ENCODE peak calls at places on chromosomes 11 and 22, in six cellular contexts. E, I, Y, D, G and T are unnamed samples.
A peak's percentile ranks its signal among the peaks of the same experiment; 100 is the strongest.

GRCh38 chr22:19720150-19720827 is 3.0 kb upstream of the GP1BB start:
- DNase-seq in E (no peak), G (peak; percentile 9), D (no peak), I (no peak), Y (no peak), T (no peak)

GRCh38 chr11:66142370-66143263 is 72.5 kb downstream of the PACS1 start:
- DNase-seq in D (no peak), E (no peak), G (no peak), Y (no peak), I (no peak), T (no peak)

GRCh38 chr11:2093575-2094353 is 45.4 kb downstream of the IGF2 start:
- DNase-seq in D (no peak), E (peak; percentile 81), I (no peak), Y (no peak), G (peak; percentile 69), T (no peak)

GRCh38 chr22:30837531-30837930 is 131.0 kb downstream of the MORC2 start:
- DNase-seq in Y (no peak), D (no peak), E (peak; percentile 23), I (no peak), G (no peak), T (peak; percentile 49)

GRCh38 chr11:116916052-116916451 is 78.6 kb upstream of the APOA1 start:
- DNase-seq in D (no peak), Y (no peak), I (no peak), E (no peak), G (no peak), T (no peak)

GRCh38 chr11:1341928-1342524 is 32.6 kb upstream of the TOLLIP start:
- DNase-seq in I (no peak), D (no peak), E (no peak), G (no peak), Y (no peak), T (no peak)

GRCh38 chr22:33811686-33812085 is 108.6 kb downstream of the LARGE1 start:
- DNase-seq in D (no peak), I (no peak), E (peak; percentile 71), G (peak; percentile 23), Y (no peak), T (no peak)

GRCh38 chr11:70736461-70736860 is 338.1 kb downstream of the CTTN start:
- DNase-seq in E (no peak), I (no peak), D (no peak), G (no peak), Y (no peak), T (no peak)

GRCh38 chr11:117143390-117143789 is 697 bp upstream of the PAFAH1B2 start:
- DNase-seq in G (peak; percentile 30), Y (no peak), E (peak; percentile 72), I (no peak), D (peak; percentile 55), T (no peak)

GRCh38 chr11:76629853-76630599 is 40.5 kb downstream of the LRRC32 start:
- DNase-seq in D (peak; percentile 58), G (peak; percentile 74), I (no peak), E (peak; percentile 92), Y (no peak), T (no peak)

GRCh38 chr22:32389685-32390084 is 22.4 kb downstream of the RTCB start:
- DNase-seq in I (peak; percentile 54), Y (peak; percentile 38), G (no peak), D (no peak), E (no peak), T (no peak)

GRCh38 chr11:70233511-70233919 is 30.4 kb downstream of the FADD start:
- DNase-seq in G (no peak), Y (no peak), D (no peak), E (no peak), I (no peak), T (no peak)

GRCh38 chr22:29043906-29044575 is 17.6 kb downstream of the C22orf31 start:
- DNase-seq in E (no peak), Y (no peak), D (no peak), I (no peak), G (no peak), T (no peak)

GRCh38 chr11:1310772-1311468 is 1.5 kb upstream of the TOLLIP start:
- DNase-seq in I (no peak), E (no peak), G (peak; percentile 22), Y (no peak), D (no peak), T (no peak)

GRCh38 chr11:93491941-93492340 is 51.2 kb downstream of the SMCO4 start:
- DNase-seq in D (no peak), G (no peak), E (no peak), I (no peak), Y (no peak), T (no peak)

GRCh38 chr11:31702966-31703365 is 108.2 kb downstream of the PAX6 start:
- DNase-seq in E (no peak), G (no peak), D (no peak), I (peak; percentile 20), Y (no peak), T (no peak)

GRCh38 chr11:221539-221938 is 14.0 kb downstream of the RIC8A start:
- DNase-seq in Y (no peak), I (no peak), D (no peak), G (no peak), E (no peak), T (no peak)

DNA sequence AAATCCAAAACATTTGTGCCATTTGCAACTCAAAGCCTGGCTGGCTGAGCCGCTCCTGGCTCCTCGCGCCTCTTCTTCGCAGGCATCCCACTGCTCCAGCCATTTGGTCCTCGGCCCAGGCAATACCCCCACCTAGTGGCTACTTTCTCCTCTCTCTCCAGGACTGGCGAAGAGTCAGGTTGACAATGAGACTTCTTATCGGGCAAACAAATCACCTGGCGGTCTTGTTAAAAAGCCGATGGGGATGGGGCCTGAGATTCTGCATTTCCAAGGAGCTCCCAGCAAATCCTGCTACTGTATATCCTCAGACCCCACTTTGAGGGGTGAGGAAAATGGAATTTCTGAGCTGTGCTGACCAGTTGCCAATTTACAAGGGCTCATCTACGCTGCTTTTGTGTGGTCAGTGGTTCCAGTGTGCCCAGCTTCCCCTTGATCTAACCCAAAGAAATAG is 89.0 kb downstream of the ISX start:
- DNase-seq in E (no peak), I (peak; percentile 77), D (peak; percentile 47), Y (peak; percentile 78), G (peak; percentile 31), T (peak; percentile 75)
- TF ChIP-seq CTCF in E (peak; percentile 52), I (peak; percentile 73), D (peak; percentile 4), Y (peak; percentile 92), G (peak; percentile 67), T (peak; percentile 88)

GRCh38 chr11:78417175-78417887 is at the start of gene GAB2:
- DNase-seq in E (peak; percentile 75), Y (no peak), D (no peak), I (no peak), G (no peak), T (no peak)

GRCh38 chr11:78419327-78419726 is 1.7 kb upstream of the GAB2 start:
- DNase-seq in I (no peak), D (peak; percentile 56), E (peak; percentile 90), G (peak; percentile 22), Y (no peak), T (no peak)

GRCh38 chr11:78418584-78419211 is 1.1 kb upstream of the GAB2 start:
- DNase-seq in I (no peak), Y (no peak), E (no peak), G (no peak), D (no peak), T (no peak)

GRCh38 chr11:78416285-78417174 is 1.1 kb downstream of the GAB2 start:
- DNase-seq in I (peak; percentile 88), E (peak; percentile 96), G (peak; percentile 87), D (peak; percentile 88), Y (peak; percentile 90), T (peak; percentile 82)

GRCh38 chr11:78417888-78418583 is 416 bp upstream of the GAB2 start:
- DNase-seq in E (peak; percentile 92), D (peak; percentile 77), Y (peak; percentile 88), I (peak; percentile 92), G (peak; percentile 87), T (peak; percentile 89)
- TF ChIP-seq CTCF in E (no peak), D (no peak), Y (no peak), I (no peak), G (peak; percentile 43), T (peak; percentile 50)

DNA sequence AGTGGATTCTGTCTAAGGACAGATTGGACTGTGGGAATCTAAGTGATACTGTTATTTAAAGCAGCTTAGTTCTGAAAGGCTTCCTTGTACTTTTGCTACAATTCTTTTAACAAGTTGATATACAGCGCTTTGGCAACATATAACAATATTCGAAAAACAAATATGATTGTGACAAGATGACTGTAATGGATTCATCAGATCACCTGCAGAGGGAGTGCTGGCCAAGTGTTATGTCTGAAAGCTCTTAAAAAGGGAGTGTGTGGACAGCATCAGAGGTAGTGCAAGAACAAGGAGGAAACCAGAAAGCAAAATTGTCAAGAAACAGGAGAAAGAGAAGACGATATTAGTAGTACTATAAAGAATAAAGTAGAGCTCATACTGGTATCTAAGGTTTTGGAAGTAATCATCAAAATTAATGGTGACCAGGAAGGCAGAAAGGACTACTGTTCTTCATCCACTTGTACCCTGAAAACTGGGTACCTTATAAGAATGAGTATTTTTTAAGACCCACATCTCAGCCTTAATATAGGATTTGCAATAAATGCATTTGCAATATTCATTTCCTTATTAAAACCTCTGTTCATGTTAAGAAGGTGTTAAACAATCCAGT is 1112.0 kb upstream of the CCDC90B start:
- DNase-seq in E (no peak), G (no peak), I (no peak), D (no peak), Y (peak; percentile 59), T (no peak)
- TF ChIP-seq CTCF in E (no peak), G (peak; percentile 19), I (peak; percentile 48), D (no peak), Y (peak; percentile 85), T (peak; percentile 55)

DNA sequence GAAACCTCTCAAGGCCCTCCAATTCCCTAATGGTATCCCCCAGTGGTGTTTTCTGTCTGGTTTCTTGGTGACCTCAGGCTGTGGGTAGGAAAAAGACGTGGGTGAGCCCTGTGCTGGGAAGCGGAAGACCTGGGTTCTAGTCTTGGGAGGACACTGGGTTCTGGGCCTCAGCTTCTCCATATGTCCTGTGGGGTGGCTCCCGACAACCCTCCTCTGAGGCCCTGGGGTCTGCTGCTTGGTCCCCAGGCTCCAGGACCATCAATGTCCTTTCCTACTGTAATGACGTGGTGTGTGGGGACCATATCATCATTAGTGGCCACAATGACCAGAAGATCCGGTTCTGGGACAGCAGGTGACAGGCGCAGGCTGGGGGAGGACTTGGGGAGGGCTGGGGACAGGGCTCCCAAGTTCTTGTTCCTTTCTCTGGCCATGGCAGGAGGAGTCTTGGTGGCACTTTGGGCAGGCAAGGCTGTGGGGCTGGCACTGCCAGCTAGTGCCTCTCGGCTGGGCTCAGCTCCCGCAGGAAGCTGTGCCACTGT is 12.8 kb downstream of the ATG16L2 start:
- DNase-seq in I (no peak), E (no peak), Y (no peak), D (no peak), G (no peak), T (no peak)
- TF ChIP-seq CTCF in I (no peak), E (no peak), Y (no peak), D (no peak), G (no peak), T (no peak)

GRCh38 chr11:43116071-43116470 is 195.7 kb upstream of the API5 start:
- DNase-seq in I (no peak), Y (no peak), E (no peak), G (no peak), D (no peak), T (no peak)

GRCh38 chr11:43123443-43123842 is 188.4 kb upstream of the API5 start:
- DNase-seq in Y (no peak), D (no peak), G (no peak), I (no peak), E (no peak), T (no peak)

GRCh38 chr11:43124272-43124920 is 187.4 kb upstream of the API5 start:
- DNase-seq in E (no peak), Y (no peak), D (no peak), G (no peak), I (no peak), T (no peak)

GRCh38 chr11:43119275-43119970 is 192.4 kb upstream of the API5 start:
- DNase-seq in Y (no peak), I (no peak), E (no peak), G (no peak), D (no peak), T (no peak)
- TF ChIP-seq CTCF in Y (peak; percentile 26), I (peak; percentile 15), E (no peak), G (no peak), D (no peak), T (peak; percentile 26)